ENCODE peak calls at places on chromosomes 11 and 22, in five cellular contexts. One of them, this sample, is unnamed.

GRCh38 chr11:66178871-66179270 is 89.6 kb upstream of the RAB1B start:
- DNase-seq in right lobe of liver: no peak
- DNase-seq in PC-3: no peak
- DNase-seq in IMR-90: no peak
- DNase-seq in cardiac muscle cell: no peak
- DNase-seq in this sample: no peak

GRCh38 chr22:48926663-48927062 is 901.0 kb downstream of the BRD1 start:
- DNase-seq in right lobe of liver: no peak
- DNase-seq in PC-3: no peak
- DNase-seq in IMR-90: no peak
- DNase-seq in cardiac muscle cell: no peak
- DNase-seq in this sample: no peak

GRCh38 chr22:48757581-48757980 is 1070.1 kb downstream of the BRD1 start:
- DNase-seq in right lobe of liver: no peak
- DNase-seq in PC-3: no peak
- DNase-seq in IMR-90: no peak
- DNase-seq in cardiac muscle cell: no peak
- DNase-seq in this sample: no peak

GRCh38 chr11:1306186-1307162 is 3.0 kb downstream of the TOLLIP start:
- DNase-seq in right lobe of liver: no peak
- DNase-seq in PC-3: no peak
- DNase-seq in IMR-90: no peak
- DNase-seq in cardiac muscle cell: no peak
- DNase-seq in this sample: no peak

GRCh38 chr11:125626381-125626950 is 1.5 kb downstream of the CHEK1 start:
- DNase-seq in right lobe of liver: no peak
- DNase-seq in PC-3: no peak
- DNase-seq in IMR-90: peak; percentile 16
- DNase-seq in cardiac muscle cell: no peak
- DNase-seq in this sample: peak; percentile 22

GRCh38 chr22:21936151-21936778 is 16.4 kb downstream of the PPM1F start:
- DNase-seq in right lobe of liver: peak; percentile 40
- DNase-seq in PC-3: no peak
- DNase-seq in IMR-90: peak; percentile 16
- DNase-seq in cardiac muscle cell: no peak
- DNase-seq in this sample: no peak

GRCh38 chr11:36465449-36466163 is 44.5 kb downstream of the TRAF6 start:
- DNase-seq in right lobe of liver: no peak
- DNase-seq in PC-3: no peak
- DNase-seq in IMR-90: peak; percentile 72
- DNase-seq in cardiac muscle cell: no peak
- DNase-seq in this sample: no peak

GRCh38 chr11:79440451-79441158 is at the start of gene TENM4:
- DNase-seq in right lobe of liver: peak; percentile 28
- DNase-seq in PC-3: peak; percentile 16
- DNase-seq in IMR-90: peak; percentile 92
- DNase-seq in cardiac muscle cell: peak; percentile 73
- DNase-seq in this sample: no peak

GRCh38 chr11:4839851-4840549 is 9.0 kb downstream of the OR51S1 start:
- DNase-seq in right lobe of liver: peak; percentile 35
- DNase-seq in PC-3: no peak
- DNase-seq in IMR-90: no peak
- DNase-seq in cardiac muscle cell: no peak
- DNase-seq in this sample: peak; percentile 46

GRCh38 chr22:46092011-46092410 is 58.3 kb upstream of the PPARA start:
- DNase-seq in right lobe of liver: no peak
- DNase-seq in PC-3: no peak
- DNase-seq in IMR-90: no peak
- DNase-seq in cardiac muscle cell: no peak
- DNase-seq in this sample: no peak

GRCh38 chr11:20670932-20671403 is 1.6 kb downstream of the NELL1 start:
- DNase-seq in right lobe of liver: no peak
- DNase-seq in PC-3: no peak
- DNase-seq in IMR-90: no peak
- DNase-seq in cardiac muscle cell: no peak
- DNase-seq in this sample: no peak

GRCh38 chr11:115765803-115766239 is 261.6 kb upstream of the CADM1 start:
- DNase-seq in right lobe of liver: no peak
- DNase-seq in PC-3: no peak
- DNase-seq in IMR-90: peak; percentile 81
- DNase-seq in cardiac muscle cell: peak; percentile 18
- DNase-seq in this sample: peak; percentile 6

GRCh38 chr11:115499241-115499799 is 4.9 kb downstream of the CADM1 start:
- DNase-seq in right lobe of liver: no peak
- DNase-seq in PC-3: no peak
- DNase-seq in IMR-90: no peak
- DNase-seq in cardiac muscle cell: no peak
- DNase-seq in this sample: no peak

GRCh38 chr11:287821-288327 is 1.1 kb upstream of the PGGHG start:
- DNase-seq in right lobe of liver: peak; percentile 28
- DNase-seq in PC-3: no peak
- DNase-seq in IMR-90: no peak
- DNase-seq in cardiac muscle cell: no peak
- DNase-seq in this sample: no peak

GRCh38 chr22:43888740-43889139 is 3.1 kb downstream of the PNPLA5 start:
- DNase-seq in right lobe of liver: no peak
- DNase-seq in PC-3: no peak
- DNase-seq in IMR-90: no peak
- DNase-seq in cardiac muscle cell: no peak
- DNase-seq in this sample: no peak

GRCh38 chr11:19276859-19277808 is 36.4 kb upstream of the E2F8 start:
- DNase-seq in right lobe of liver: peak; percentile 46
- DNase-seq in PC-3: peak; percentile 55
- DNase-seq in IMR-90: no peak
- DNase-seq in cardiac muscle cell: peak; percentile 21
- DNase-seq in this sample: no peak

GRCh38 chr11:86658534-86658933 is 13.9 kb downstream of the ME3 start:
- DNase-seq in right lobe of liver: no peak
- DNase-seq in PC-3: no peak
- DNase-seq in IMR-90: no peak
- DNase-seq in cardiac muscle cell: no peak
- DNase-seq in this sample: no peak

GRCh38 chr11:92790376-92790775 is 179.1 kb upstream of the MTNR1B start:
- DNase-seq in right lobe of liver: no peak
- DNase-seq in PC-3: no peak
- DNase-seq in IMR-90: no peak
- DNase-seq in cardiac muscle cell: no peak
- DNase-seq in this sample: no peak

GRCh38 chr11:47408598-47409439 is 429 bp downstream of the SLC39A13 start:
- DNase-seq in right lobe of liver: peak; percentile 49
- DNase-seq in PC-3: peak; percentile 72
- DNase-seq in IMR-90: peak; percentile 87
- DNase-seq in cardiac muscle cell: peak; percentile 85
- DNase-seq in this sample: no peak

GRCh38 chr11:93278976-93279375 is 51.6 kb upstream of the DEUP1 start:
- DNase-seq in right lobe of liver: no peak
- DNase-seq in PC-3: no peak
- DNase-seq in IMR-90: no peak
- DNase-seq in cardiac muscle cell: no peak
- DNase-seq in this sample: no peak

GRCh38 chr11:64373598-64373974 is 14.6 kb downstream of the RPS6KA4 start:
- DNase-seq in right lobe of liver: no peak
- DNase-seq in PC-3: no peak
- DNase-seq in IMR-90: no peak
- DNase-seq in cardiac muscle cell: no peak
- DNase-seq in this sample: no peak

GRCh38 chr11:106670069-106670468 is 348.2 kb downstream of the GUCY1A2 start:
- DNase-seq in right lobe of liver: no peak
- DNase-seq in PC-3: peak; percentile 59
- DNase-seq in IMR-90: peak; percentile 4
- DNase-seq in cardiac muscle cell: no peak
- DNase-seq in this sample: no peak

GRCh38 chr11:108960498-108960897 is 295.6 kb downstream of the DDX10 start:
- DNase-seq in right lobe of liver: no peak
- DNase-seq in PC-3: peak; percentile 19
- DNase-seq in IMR-90: no peak
- DNase-seq in cardiac muscle cell: no peak
- DNase-seq in this sample: no peak

GRCh38 chr11:13577881-13578280 is 82.1 kb upstream of the PTH start:
- DNase-seq in right lobe of liver: no peak
- DNase-seq in PC-3: no peak
- DNase-seq in IMR-90: no peak
- DNase-seq in cardiac muscle cell: no peak
- DNase-seq in this sample: no peak

GRCh38 chr11:80388133-80388532 is 947.3 kb upstream of the TENM4 start:
- DNase-seq in right lobe of liver: no peak
- DNase-seq in PC-3: peak; percentile 9
- DNase-seq in IMR-90: no peak
- DNase-seq in cardiac muscle cell: no peak
- DNase-seq in this sample: no peak

DNA sequence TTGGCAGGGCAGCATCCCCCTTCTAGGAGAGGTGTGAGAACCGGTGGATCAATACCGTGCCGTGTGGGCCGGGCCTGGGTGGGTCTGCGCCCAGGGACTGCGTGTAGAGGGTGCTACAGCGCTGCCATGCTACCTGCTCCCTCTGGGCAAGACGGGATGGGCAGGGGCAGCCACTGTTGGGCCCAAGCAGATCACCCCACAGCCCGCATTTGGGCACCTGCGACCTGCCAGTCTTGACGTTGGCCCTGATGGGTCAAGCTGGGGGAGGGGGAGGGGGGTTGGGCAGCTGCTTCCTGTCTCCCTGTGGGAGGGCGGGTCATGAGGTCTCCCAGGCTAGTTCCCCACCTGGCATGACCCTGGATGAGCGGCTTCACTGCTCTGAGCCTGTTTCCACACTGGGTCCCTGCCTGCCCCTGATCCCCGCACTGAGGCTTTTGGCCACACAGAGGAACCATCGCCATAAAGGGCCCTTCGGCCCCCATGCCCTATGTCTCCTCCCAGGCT is 2.8 kb upstream of the RPS19BP1 start:
- DNase-seq in right lobe of liver: no peak
- DNase-seq in PC-3: no peak
- DNase-seq in IMR-90: no peak
- DNase-seq in cardiac muscle cell: no peak
- DNase-seq in this sample: no peak
- H3K4me3 ChIP-seq in right lobe of liver: no peak overlapping the region
- H3K4me3 ChIP-seq in PC-3: no peak overlapping the region
- H3K4me3 ChIP-seq in IMR-90: no peak overlapping the region
- H3K4me3 ChIP-seq in cardiac muscle cell: no peak overlapping the region
- H3K4me3 ChIP-seq in this sample: no peak overlapping the region

DNA sequence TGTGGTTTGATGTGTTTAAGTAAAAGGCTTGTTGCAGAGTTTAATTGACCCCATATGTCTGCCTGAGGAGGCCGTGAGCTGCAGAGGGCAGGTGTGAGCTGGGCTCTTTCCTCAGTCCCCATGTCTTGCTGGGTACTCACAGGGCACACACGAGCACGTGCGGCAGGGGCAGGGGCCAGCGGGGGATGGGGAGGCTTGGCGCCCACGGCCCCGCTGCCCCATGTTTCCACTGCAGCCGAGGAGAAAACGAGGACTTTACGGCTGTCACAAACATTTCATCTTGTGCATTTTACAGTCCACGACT is 24.7 kb upstream of the CCDC188 start:
- DNase-seq in right lobe of liver: no peak
- DNase-seq in PC-3: no peak
- DNase-seq in IMR-90: peak; percentile 24
- DNase-seq in cardiac muscle cell: no peak
- DNase-seq in this sample: no peak
- TF ChIP-seq CTCF in right lobe of liver: no peak
- TF ChIP-seq CTCF in PC-3: no peak
- TF ChIP-seq CTCF in IMR-90: no peak
- TF ChIP-seq CTCF in cardiac muscle cell: no peak
- TF ChIP-seq CTCF in this sample: no peak

GRCh38 chr11:69635804-69636511 is 5.0 kb upstream of the CCND1 start:
- DNase-seq in right lobe of liver: peak; percentile 11
- DNase-seq in PC-3: no peak
- DNase-seq in IMR-90: no peak
- DNase-seq in cardiac muscle cell: no peak
- DNase-seq in this sample: no peak
- H3K4me3 ChIP-seq in right lobe of liver: no peak overlapping the region
- H3K4me3 ChIP-seq in PC-3: peak overlapping the region; percentile 59
- H3K4me3 ChIP-seq in IMR-90: peak overlapping the region; percentile 1
- H3K4me3 ChIP-seq in cardiac muscle cell: peak overlapping the region; percentile 17
- H3K4me3 ChIP-seq in this sample: no peak overlapping the region

DNA sequence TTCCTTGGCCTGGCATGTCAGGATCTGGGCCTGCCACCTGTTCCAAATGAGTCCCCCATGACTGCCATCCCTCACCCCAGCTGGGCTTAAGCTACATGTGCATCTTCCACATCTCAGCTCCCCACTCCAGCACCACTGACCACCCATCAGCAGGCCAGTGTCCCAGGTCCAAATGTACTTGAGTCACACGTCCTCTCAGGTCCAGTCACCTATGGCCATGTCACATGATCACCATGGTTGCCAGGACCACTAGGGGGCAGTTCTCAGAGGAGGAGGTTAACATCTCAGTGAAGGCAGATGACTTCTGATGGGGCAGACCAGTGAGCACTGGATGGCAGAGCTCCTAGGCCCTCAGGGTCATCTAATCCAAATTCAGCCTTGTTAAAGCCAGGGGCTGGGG is 41.9 kb upstream of the WNT11 start:
- DNase-seq in right lobe of liver: no peak
- DNase-seq in PC-3: peak; percentile 44
- DNase-seq in IMR-90: no peak
- DNase-seq in cardiac muscle cell: peak; percentile 15
- DNase-seq in this sample: no peak
- TF ChIP-seq CTCF in right lobe of liver: no peak
- TF ChIP-seq CTCF in PC-3: peak; percentile 60
- TF ChIP-seq CTCF in IMR-90: peak; percentile 20
- TF ChIP-seq CTCF in cardiac muscle cell: peak; percentile 34
- TF ChIP-seq CTCF in this sample: peak; percentile 1

GRCh38 chr22:49951986-49952896 is 8.3 kb upstream of the PIM3 start:
- DNase-seq in right lobe of liver: no peak
- DNase-seq in PC-3: peak; percentile 36
- DNase-seq in IMR-90: peak; percentile 81
- DNase-seq in cardiac muscle cell: peak; percentile 85
- DNase-seq in this sample: no peak

GRCh38 chr22:49950396-49950994 is 10.1 kb upstream of the PIM3 start:
- DNase-seq in right lobe of liver: no peak
- DNase-seq in PC-3: no peak
- DNase-seq in IMR-90: no peak
- DNase-seq in cardiac muscle cell: no peak
- DNase-seq in this sample: no peak

GRCh38 chr22:49953027-49953679 is 7.4 kb upstream of the PIM3 start:
- DNase-seq in right lobe of liver: no peak
- DNase-seq in PC-3: no peak
- DNase-seq in IMR-90: no peak
- DNase-seq in cardiac muscle cell: no peak
- DNase-seq in this sample: no peak

GRCh38 chr22:49951001-49951677 is 9.4 kb upstream of the PIM3 start:
- DNase-seq in right lobe of liver: no peak
- DNase-seq in PC-3: peak; percentile 91
- DNase-seq in IMR-90: peak; percentile 64
- DNase-seq in cardiac muscle cell: no peak
- DNase-seq in this sample: peak; percentile 93

DNA sequence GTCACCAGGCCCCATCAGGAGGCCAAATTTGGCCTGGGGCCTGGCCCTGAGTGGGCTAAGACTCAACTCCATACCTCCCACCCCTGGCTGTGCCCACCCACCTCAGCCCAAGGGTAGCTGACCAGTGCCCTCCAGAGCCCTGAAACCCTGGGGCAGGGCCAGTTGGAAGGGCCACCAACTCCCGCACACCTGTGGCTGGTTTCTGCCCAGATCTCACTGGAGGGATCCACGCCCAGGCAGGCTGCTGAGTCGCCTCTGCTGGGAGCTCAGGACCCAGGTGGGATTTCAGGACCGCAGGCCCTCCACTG is 8.9 kb upstream of the PIM3 start:
- DNase-seq in right lobe of liver: no peak
- DNase-seq in PC-3: no peak
- DNase-seq in IMR-90: no peak
- DNase-seq in cardiac muscle cell: no peak
- DNase-seq in this sample: no peak
- H3K4me3 ChIP-seq in right lobe of liver: no peak overlapping the region
- H3K4me3 ChIP-seq in PC-3: no peak overlapping the region
- H3K4me3 ChIP-seq in IMR-90: no peak overlapping the region
- H3K4me3 ChIP-seq in cardiac muscle cell: no peak overlapping the region
- H3K4me3 ChIP-seq in this sample: no peak overlapping the region

GRCh38 chr22:49979587-49980264 is 19.2 kb downstream of the PIM3 start:
- DNase-seq in right lobe of liver: peak; percentile 44
- DNase-seq in PC-3: peak; percentile 63
- DNase-seq in IMR-90: no peak
- DNase-seq in cardiac muscle cell: peak; percentile 60
- DNase-seq in this sample: no peak
- TF ChIP-seq CTCF in right lobe of liver: peak; percentile 72
- TF ChIP-seq CTCF in PC-3: peak; percentile 71
- TF ChIP-seq CTCF in IMR-90: peak; percentile 43
- TF ChIP-seq CTCF in cardiac muscle cell: peak; percentile 62
- TF ChIP-seq CTCF in this sample: peak; percentile 79

This sample was measured in LNCaP clone FGC.